ENCODE peak calls at places on chromosomes 11 and 22, in five cellular contexts. One of them, this sample, is unnamed.

GRCh38 chr11:107385361-107385982 is 72.2 kb downstream of the CWF19L2 start:
- DNase-seq in neuronal stem cell: no peak
- DNase-seq in CD8-positive, alpha-beta memory T cell: no peak
- DNase-seq in mesendoderm: no peak
- DNase-seq in CD4-positive, CD25-positive, alpha-beta regulatory T cell: no peak
- DNase-seq in this sample: no peak

GRCh38 chr11:16011396-16011795 is 344.9 kb downstream of the SOX6 start:
- DNase-seq in neuronal stem cell: no peak
- DNase-seq in CD8-positive, alpha-beta memory T cell: no peak
- DNase-seq in mesendoderm: no peak
- DNase-seq in CD4-positive, CD25-positive, alpha-beta regulatory T cell: no peak
- DNase-seq in this sample: no peak

GRCh38 chr11:19498986-19499669 is 213.5 kb upstream of the NAV2 start:
- DNase-seq in neuronal stem cell: no peak
- DNase-seq in CD8-positive, alpha-beta memory T cell: no peak
- DNase-seq in mesendoderm: peak
- DNase-seq in CD4-positive, CD25-positive, alpha-beta regulatory T cell: no peak
- DNase-seq in this sample: no peak

GRCh38 chr11:24093410-24093809 is 403.4 kb upstream of the LUZP2 start:
- DNase-seq in neuronal stem cell: no peak
- DNase-seq in CD8-positive, alpha-beta memory T cell: no peak
- DNase-seq in mesendoderm: no peak
- DNase-seq in CD4-positive, CD25-positive, alpha-beta regulatory T cell: no peak
- DNase-seq in this sample: no peak

GRCh38 chr11:65899356-65900124 is 648 bp downstream of the FOSL1 start:
- DNase-seq in neuronal stem cell: no peak
- DNase-seq in CD8-positive, alpha-beta memory T cell: peak
- DNase-seq in mesendoderm: peak
- DNase-seq in CD4-positive, CD25-positive, alpha-beta regulatory T cell: no peak
- DNase-seq in this sample: peak

GRCh38 chr11:26229270-26229669 is 102.7 kb upstream of the ANO3 start:
- DNase-seq in neuronal stem cell: no peak
- DNase-seq in CD8-positive, alpha-beta memory T cell: no peak
- DNase-seq in mesendoderm: no peak
- DNase-seq in CD4-positive, CD25-positive, alpha-beta regulatory T cell: no peak
- DNase-seq in this sample: no peak

GRCh38 chr11:102453286-102453797 is 777 bp upstream of the TMEM123 start:
- DNase-seq in neuronal stem cell: no peak
- DNase-seq in CD8-positive, alpha-beta memory T cell: no peak
- DNase-seq in mesendoderm: no peak
- DNase-seq in CD4-positive, CD25-positive, alpha-beta regulatory T cell: peak
- DNase-seq in this sample: peak

GRCh38 chr11:131109256-131109655 is 193.0 kb upstream of the SNX19 start:
- DNase-seq in neuronal stem cell: no peak
- DNase-seq in CD8-positive, alpha-beta memory T cell: no peak
- DNase-seq in mesendoderm: peak
- DNase-seq in CD4-positive, CD25-positive, alpha-beta regulatory T cell: no peak
- DNase-seq in this sample: no peak

GRCh38 chr22:37892566-37893338 is 13.3 kb upstream of the MICALL1 start:
- DNase-seq in neuronal stem cell: no peak
- DNase-seq in CD8-positive, alpha-beta memory T cell: peak
- DNase-seq in mesendoderm: no peak
- DNase-seq in CD4-positive, CD25-positive, alpha-beta regulatory T cell: no peak
- DNase-seq in this sample: no peak

GRCh38 chr11:47551086-47551485 is 1.8 kb downstream of the CELF1 start:
- DNase-seq in neuronal stem cell: no peak
- DNase-seq in CD8-positive, alpha-beta memory T cell: no peak
- DNase-seq in mesendoderm: peak
- DNase-seq in CD4-positive, CD25-positive, alpha-beta regulatory T cell: no peak
- DNase-seq in this sample: no peak

GRCh38 chr11:8263769-8264410 is at the start of gene LMO1:
- DNase-seq in neuronal stem cell: peak
- DNase-seq in CD8-positive, alpha-beta memory T cell: peak
- DNase-seq in mesendoderm: peak
- DNase-seq in CD4-positive, CD25-positive, alpha-beta regulatory T cell: peak
- DNase-seq in this sample: peak

GRCh38 chr22:44261861-44262595 is 50.7 kb downstream of the SHISAL1 start:
- DNase-seq in neuronal stem cell: no peak
- DNase-seq in CD8-positive, alpha-beta memory T cell: no peak
- DNase-seq in mesendoderm: no peak
- DNase-seq in CD4-positive, CD25-positive, alpha-beta regulatory T cell: no peak
- DNase-seq in this sample: peak

GRCh38 chr11:83693279-83693992 is 407.3 kb upstream of the CCDC90B start:
- DNase-seq in neuronal stem cell: no peak
- DNase-seq in CD8-positive, alpha-beta memory T cell: no peak
- DNase-seq in mesendoderm: peak
- DNase-seq in CD4-positive, CD25-positive, alpha-beta regulatory T cell: no peak
- DNase-seq in this sample: peak

GRCh38 chr11:70788247-70789022 is 390.1 kb downstream of the CTTN start:
- DNase-seq in neuronal stem cell: no peak
- DNase-seq in CD8-positive, alpha-beta memory T cell: no peak
- DNase-seq in mesendoderm: no peak
- DNase-seq in CD4-positive, CD25-positive, alpha-beta regulatory T cell: no peak
- DNase-seq in this sample: no peak

GRCh38 chr22:48405741-48406140 is 1421.9 kb downstream of the BRD1 start:
- DNase-seq in neuronal stem cell: no peak
- DNase-seq in CD8-positive, alpha-beta memory T cell: no peak
- DNase-seq in mesendoderm: no peak
- DNase-seq in CD4-positive, CD25-positive, alpha-beta regulatory T cell: no peak
- DNase-seq in this sample: no peak

GRCh38 chr11:36627471-36627870 is 29.4 kb upstream of the RAG2 start:
- DNase-seq in neuronal stem cell: no peak
- DNase-seq in CD8-positive, alpha-beta memory T cell: no peak
- DNase-seq in mesendoderm: no peak
- DNase-seq in CD4-positive, CD25-positive, alpha-beta regulatory T cell: no peak
- DNase-seq in this sample: no peak

GRCh38 chr11:36627006-36627405 is 29.0 kb upstream of the RAG2 start:
- DNase-seq in neuronal stem cell: no peak
- DNase-seq in CD8-positive, alpha-beta memory T cell: no peak
- DNase-seq in mesendoderm: no peak
- DNase-seq in CD4-positive, CD25-positive, alpha-beta regulatory T cell: no peak
- DNase-seq in this sample: no peak

GRCh38 chr11:36631704-36632287 is 33.8 kb upstream of the RAG2 start:
- DNase-seq in neuronal stem cell: no peak
- DNase-seq in CD8-positive, alpha-beta memory T cell: no peak
- DNase-seq in mesendoderm: no peak
- DNase-seq in CD4-positive, CD25-positive, alpha-beta regulatory T cell: no peak
- DNase-seq in this sample: no peak

GRCh38 chr11:36628765-36629199 is 30.7 kb upstream of the RAG2 start:
- DNase-seq in neuronal stem cell: no peak
- DNase-seq in CD8-positive, alpha-beta memory T cell: no peak
- DNase-seq in mesendoderm: no peak
- DNase-seq in CD4-positive, CD25-positive, alpha-beta regulatory T cell: no peak
- DNase-seq in this sample: no peak

DNA sequence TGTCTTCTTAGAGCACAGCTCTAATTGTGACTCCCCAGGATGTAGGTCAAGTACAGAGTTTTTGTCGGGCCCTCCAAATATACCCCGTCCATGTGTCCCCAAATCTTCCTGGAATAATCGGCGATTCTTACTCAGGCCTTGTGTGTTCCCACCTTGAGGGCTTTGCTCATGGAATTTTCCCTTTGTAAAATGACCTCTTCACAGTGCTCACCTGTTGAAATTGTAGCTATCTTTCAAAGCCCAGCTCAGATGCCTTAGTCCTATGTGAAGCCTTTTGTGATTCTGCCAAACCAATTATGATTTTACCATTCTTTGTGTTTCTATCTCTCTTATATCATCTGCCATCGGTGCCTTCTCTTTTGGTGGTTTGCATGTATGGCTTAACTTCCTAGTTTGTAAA is 30.1 kb upstream of the RAG2 start:
- DNase-seq in neuronal stem cell: no peak
- DNase-seq in CD8-positive, alpha-beta memory T cell: no peak
- DNase-seq in mesendoderm: no peak
- DNase-seq in CD4-positive, CD25-positive, alpha-beta regulatory T cell: no peak
- DNase-seq in this sample: no peak
- H3K27ac ChIP-seq in neuronal stem cell: no peak
- H3K27ac ChIP-seq in CD8-positive, alpha-beta memory T cell: no peak
- H3K27ac ChIP-seq in mesendoderm: no peak
- H3K27ac ChIP-seq in CD4-positive, CD25-positive, alpha-beta regulatory T cell: no peak
- H3K27ac ChIP-seq in this sample: peak

DNA sequence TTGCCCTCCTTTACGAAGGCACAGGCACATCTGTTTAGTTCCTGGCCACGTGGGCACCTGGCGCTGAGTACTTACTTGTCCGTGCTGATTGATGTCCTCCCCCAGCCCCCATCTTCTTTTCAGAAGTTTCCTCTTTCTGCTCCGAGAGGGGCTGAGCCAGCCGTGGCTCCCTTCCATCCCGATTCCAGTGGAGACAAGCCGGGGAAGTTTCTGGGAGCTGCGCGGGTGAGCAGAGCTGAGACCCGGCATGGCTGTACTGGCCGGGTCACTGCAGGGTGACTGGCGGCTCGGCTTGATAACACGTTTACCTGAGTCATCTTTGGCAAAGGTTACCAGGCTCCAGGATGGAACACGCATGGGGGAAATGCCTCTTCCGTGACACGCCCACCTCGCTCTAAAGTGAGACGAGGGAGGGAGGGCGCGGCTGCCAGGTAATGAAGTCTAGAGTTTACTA is 45.4 kb upstream of the ATXN10 start:
- DNase-seq in neuronal stem cell: no peak
- DNase-seq in CD8-positive, alpha-beta memory T cell: no peak
- DNase-seq in mesendoderm: no peak
- DNase-seq in CD4-positive, CD25-positive, alpha-beta regulatory T cell: no peak
- DNase-seq in this sample: no peak
- H3K4me3 ChIP-seq in neuronal stem cell: no peak
- H3K4me3 ChIP-seq in CD8-positive, alpha-beta memory T cell: no peak
- H3K4me3 ChIP-seq in mesendoderm: no peak
- H3K4me3 ChIP-seq in CD4-positive, CD25-positive, alpha-beta regulatory T cell: no peak
- H3K4me3 ChIP-seq in this sample: no peak

DNA sequence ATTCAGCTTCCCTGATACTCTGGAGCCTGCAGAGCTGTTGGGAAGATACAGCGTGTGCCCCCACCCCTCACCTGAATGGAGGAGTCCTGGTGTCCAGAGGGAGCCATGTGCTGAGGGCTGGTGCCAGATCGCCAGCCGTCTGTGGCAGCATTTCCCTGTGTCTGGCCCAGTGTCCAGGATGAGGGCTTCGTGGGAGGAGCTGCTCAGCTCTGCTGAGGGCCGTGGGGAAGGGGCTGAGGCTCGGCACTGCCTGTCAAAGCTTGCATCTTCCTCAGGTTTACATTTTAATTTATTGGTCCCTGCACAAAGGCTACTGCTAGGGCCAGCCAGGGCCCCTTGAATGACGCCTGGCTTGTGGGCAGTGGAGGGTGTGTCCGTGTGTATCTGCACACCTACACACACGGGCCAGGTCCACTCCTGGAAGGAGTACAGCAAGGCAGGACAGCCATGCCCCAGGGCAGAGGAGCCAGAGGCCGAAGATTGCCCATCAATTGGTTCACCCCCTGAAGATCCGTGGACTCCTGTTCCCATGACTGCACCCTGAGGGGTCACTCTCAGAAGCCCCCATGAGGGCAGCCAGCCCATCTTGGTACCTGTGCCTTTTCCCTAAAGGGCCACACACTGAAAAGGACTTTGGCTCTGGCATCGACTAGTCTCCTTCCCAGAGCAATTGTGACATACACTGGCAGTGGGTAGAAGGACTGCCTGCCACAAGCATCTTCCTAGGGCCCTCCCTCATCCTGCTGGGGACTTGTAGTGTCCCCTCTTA is 107.7 kb upstream of the PARVA start:
- DNase-seq in neuronal stem cell: no peak
- DNase-seq in CD8-positive, alpha-beta memory T cell: no peak
- DNase-seq in mesendoderm: no peak
- DNase-seq in CD4-positive, CD25-positive, alpha-beta regulatory T cell: no peak
- DNase-seq in this sample: no peak
- H3K27ac ChIP-seq in neuronal stem cell: no peak
- H3K27ac ChIP-seq in CD8-positive, alpha-beta memory T cell: no peak
- H3K27ac ChIP-seq in mesendoderm: no peak
- H3K27ac ChIP-seq in CD4-positive, CD25-positive, alpha-beta regulatory T cell: no peak
- H3K27ac ChIP-seq in this sample: no peak

GRCh38 chr22:41857160-41857859 is 24.4 kb downstream of the SREBF2 start:
- DNase-seq in neuronal stem cell: peak
- DNase-seq in CD8-positive, alpha-beta memory T cell: peak
- DNase-seq in mesendoderm: peak
- DNase-seq in CD4-positive, CD25-positive, alpha-beta regulatory T cell: peak
- DNase-seq in this sample: peak

GRCh38 chr22:41863472-41863871 is 30.6 kb downstream of the SREBF2 start:
- DNase-seq in neuronal stem cell: no peak
- DNase-seq in CD8-positive, alpha-beta memory T cell: no peak
- DNase-seq in mesendoderm: no peak
- DNase-seq in CD4-positive, CD25-positive, alpha-beta regulatory T cell: no peak
- DNase-seq in this sample: no peak

GRCh38 chr22:41857860-41858199 is 24.9 kb downstream of the SREBF2 start:
- DNase-seq in neuronal stem cell: no peak
- DNase-seq in CD8-positive, alpha-beta memory T cell: no peak
- DNase-seq in mesendoderm: no peak
- DNase-seq in CD4-positive, CD25-positive, alpha-beta regulatory T cell: no peak
- DNase-seq in this sample: no peak

GRCh38 chr22:41862530-41863266 is 29.8 kb downstream of the SREBF2 start:
- DNase-seq in neuronal stem cell: no peak
- DNase-seq in CD8-positive, alpha-beta memory T cell: no peak
- DNase-seq in mesendoderm: no peak
- DNase-seq in CD4-positive, CD25-positive, alpha-beta regulatory T cell: no peak
- DNase-seq in this sample: no peak

GRCh38 chr22:41862160-41862529 is 29.2 kb downstream of the SREBF2 start:
- DNase-seq in neuronal stem cell: no peak
- DNase-seq in CD8-positive, alpha-beta memory T cell: peak
- DNase-seq in mesendoderm: no peak
- DNase-seq in CD4-positive, CD25-positive, alpha-beta regulatory T cell: peak
- DNase-seq in this sample: no peak
- H3K4me3 ChIP-seq in neuronal stem cell: no peak
- H3K4me3 ChIP-seq in CD8-positive, alpha-beta memory T cell: peak
- H3K4me3 ChIP-seq in mesendoderm: no peak
- H3K4me3 ChIP-seq in CD4-positive, CD25-positive, alpha-beta regulatory T cell: peak
- H3K4me3 ChIP-seq in this sample: no peak

GRCh38 chr22:28819253-28820096 is 19.1 kb upstream of the XBP1 start:
- DNase-seq in neuronal stem cell: no peak
- DNase-seq in CD8-positive, alpha-beta memory T cell: no peak
- DNase-seq in mesendoderm: no peak
- DNase-seq in CD4-positive, CD25-positive, alpha-beta regulatory T cell: no peak
- DNase-seq in this sample: no peak
- H3K27ac ChIP-seq in neuronal stem cell: no peak
- H3K27ac ChIP-seq in CD8-positive, alpha-beta memory T cell: no peak
- H3K27ac ChIP-seq in mesendoderm: no peak
- H3K27ac ChIP-seq in CD4-positive, CD25-positive, alpha-beta regulatory T cell: no peak
- H3K27ac ChIP-seq in this sample: no peak

GRCh38 chr11:112270551-112271180 is 10.0 kb upstream of the PLET1 start:
- DNase-seq in neuronal stem cell: no peak
- DNase-seq in CD8-positive, alpha-beta memory T cell: no peak
- DNase-seq in mesendoderm: no peak
- DNase-seq in CD4-positive, CD25-positive, alpha-beta regulatory T cell: no peak
- DNase-seq in this sample: peak
- H3K4me3 ChIP-seq in neuronal stem cell: no peak
- H3K4me3 ChIP-seq in CD8-positive, alpha-beta memory T cell: no peak
- H3K4me3 ChIP-seq in mesendoderm: no peak
- H3K4me3 ChIP-seq in CD4-positive, CD25-positive, alpha-beta regulatory T cell: no peak
- H3K4me3 ChIP-seq in this sample: no peak

DNA sequence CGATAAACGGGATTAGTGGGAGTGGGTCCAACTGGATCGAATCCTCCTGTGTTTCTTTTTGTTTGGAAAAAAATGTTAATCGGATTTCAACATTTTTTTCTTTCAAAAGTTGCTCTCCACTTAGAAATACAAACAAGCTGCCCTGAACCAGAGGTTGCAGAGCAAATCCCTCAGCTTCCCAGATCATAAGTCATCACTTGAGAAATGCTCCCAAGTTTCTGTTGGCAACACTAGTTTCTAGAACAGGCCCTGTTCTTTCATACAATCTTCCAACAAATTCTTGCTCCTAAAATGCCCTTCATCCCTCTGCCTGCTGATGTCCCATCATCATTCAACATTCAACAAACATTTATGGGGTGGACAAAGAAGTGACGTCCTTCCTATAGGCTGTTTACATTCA is 1.3 kb upstream of the MLC1 start:
- DNase-seq in neuronal stem cell: no peak
- DNase-seq in CD8-positive, alpha-beta memory T cell: no peak
- DNase-seq in mesendoderm: no peak
- DNase-seq in CD4-positive, CD25-positive, alpha-beta regulatory T cell: no peak
- DNase-seq in this sample: no peak
- H3K27ac ChIP-seq in neuronal stem cell: no peak
- H3K27ac ChIP-seq in CD8-positive, alpha-beta memory T cell: no peak
- H3K27ac ChIP-seq in mesendoderm: no peak
- H3K27ac ChIP-seq in CD4-positive, CD25-positive, alpha-beta regulatory T cell: no peak
- H3K27ac ChIP-seq in this sample: no peak

This sample was measured in endodermal cell.